ENCODE peak calls at places on chromosomes 6 and 20, in four cellular contexts. B, V, Y and E are unnamed samples.

GRCh38 chr6:154292855-154293519 is 63.6 kb downstream of the IPCEF1 start:
- DNase-seq in B (peak), V (no peak), Y (no peak), E (peak)

GRCh38 chr6:25652007-25652515 is at the start of gene SCGN:
- DNase-seq in B (peak), V (peak), Y (peak), E (peak)

GRCh38 chr6:53793318-53793975 is 1.4 kb upstream of the LRRC1 start:
- DNase-seq in V (peak), Y (no peak), B (peak), E (peak)

GRCh38 chr6:162264581-162264980 is 463.0 kb downstream of the PRKN start:
- DNase-seq in V (no peak), B (no peak), Y (no peak), E (no peak)

GRCh38 chr6:63897459-63897858 is 261.9 kb downstream of the PHF3 start:
- DNase-seq in Y (no peak), B (no peak), V (no peak), E (no peak)

GRCh38 chr6:38671885-38672467 is 31.0 kb downstream of the GLO1 start:
- DNase-seq in B (peak), Y (no peak), V (peak), E (peak)

GRCh38 chr6:106799008-106799952 is 169.9 kb downstream of the QRSL1 start:
- DNase-seq in V (peak), Y (no peak), B (no peak), E (no peak)

GRCh38 chr6:12458558-12458957 is 168.4 kb downstream of the EDN1 start:
- DNase-seq in V (no peak), B (no peak), Y (no peak), E (no peak)

DNA sequence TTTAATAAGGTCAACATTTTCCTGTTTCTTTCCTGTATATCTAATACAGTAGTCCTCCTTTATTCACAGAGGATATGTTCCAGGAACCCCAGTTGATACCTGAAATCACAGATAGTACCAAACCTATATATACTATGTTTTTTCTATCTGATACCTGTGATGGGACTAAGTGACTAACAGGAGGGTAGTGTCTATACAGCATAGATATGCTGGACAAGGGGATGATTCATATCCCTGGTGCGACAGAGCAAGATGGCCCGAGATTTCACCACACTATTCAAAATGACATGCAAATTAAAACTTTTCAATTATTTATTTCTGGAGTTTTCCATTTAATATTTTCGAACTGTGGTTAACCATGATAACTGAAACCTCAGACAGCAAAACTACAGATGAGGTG is 281.1 kb downstream of the LAMA2 start:
- DNase-seq in V (no peak), B (no peak), Y (no peak), E (no peak)
- TF ChIP-seq JUND in V (no peak), B (no peak), Y (no peak), E (no peak)

DNA sequence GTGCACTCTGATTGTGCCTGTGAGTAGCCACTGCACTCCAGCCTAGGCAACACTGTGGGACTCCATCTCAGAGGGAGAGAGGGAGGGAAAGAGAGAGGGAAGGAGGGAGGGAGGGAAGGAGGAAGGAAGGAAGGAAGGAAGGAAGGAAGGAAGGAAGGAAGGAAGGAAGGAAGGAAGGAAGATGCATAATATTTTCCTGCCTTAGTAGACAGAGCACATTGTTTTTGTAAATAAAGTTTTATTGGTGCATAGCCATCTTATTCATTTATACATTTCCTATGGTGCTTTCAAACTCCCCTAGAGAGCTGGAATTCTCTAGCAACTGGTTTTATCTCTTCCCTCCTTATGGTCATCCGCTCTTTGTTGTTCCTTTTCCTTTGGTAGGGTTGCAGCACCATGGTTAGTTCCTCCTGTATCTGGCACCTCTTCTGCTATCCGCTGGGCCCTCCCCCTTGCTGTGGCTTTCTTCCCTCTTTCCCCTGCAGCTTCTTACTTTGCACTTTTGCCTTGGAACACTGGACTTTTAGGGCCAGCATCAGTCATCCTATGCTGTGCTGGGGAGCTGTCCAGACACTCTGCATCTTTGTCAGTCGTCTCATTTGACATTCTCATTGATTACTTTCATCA is 20.2 kb downstream of the GPR6 start:
- DNase-seq in Y (no peak), B (no peak), V (no peak), E (peak)
- TF ChIP-seq JUND in Y (no peak), B (no peak), V (no peak), E (no peak)

DNA sequence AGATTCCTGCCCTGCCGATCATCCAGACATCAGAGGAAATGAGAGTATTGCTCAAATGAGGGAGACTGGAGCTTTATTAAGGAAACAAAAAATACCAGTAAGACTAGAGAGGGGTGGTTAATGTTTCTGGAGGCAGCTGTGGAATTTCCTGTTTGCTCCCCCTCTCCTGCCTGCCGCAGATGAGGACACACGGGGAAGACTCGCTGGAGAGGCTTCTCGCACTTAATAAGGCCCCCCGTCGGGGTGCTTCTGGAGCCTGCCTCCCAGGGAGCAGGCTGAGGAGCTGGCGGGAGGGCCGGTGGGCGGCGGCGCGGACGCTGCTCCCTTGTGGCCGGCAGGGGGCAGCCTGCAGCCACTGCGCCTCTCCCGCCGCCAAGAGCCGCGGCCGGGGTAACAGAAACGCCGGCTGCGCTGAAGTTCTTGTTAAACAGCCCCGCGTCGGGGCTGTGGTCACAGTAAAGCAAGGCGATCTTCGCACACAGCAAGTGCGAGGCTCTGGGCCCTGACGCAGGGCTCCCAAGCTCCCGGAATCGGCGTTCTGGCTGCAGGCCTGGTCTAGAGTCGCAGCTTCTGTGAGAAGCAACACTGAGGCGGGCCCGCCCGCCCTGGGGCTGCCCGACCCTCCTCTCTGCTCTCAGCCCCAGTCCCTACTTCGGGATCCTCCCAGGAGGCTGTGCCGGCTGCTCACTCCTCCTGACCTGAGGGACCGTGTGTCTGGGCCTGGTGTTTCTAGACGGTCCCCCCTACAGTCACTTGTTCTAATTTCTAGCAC is 17.4 kb downstream of the LEMD2 start:
- DNase-seq in V (no peak), B (peak), Y (peak), E (no peak)
- TF ChIP-seq JUND in V (no peak), B (no peak), Y (no peak), E (no peak)

GRCh38 chr20:4014031-4014474 is 1.3 kb downstream of the RNF24 start:
- DNase-seq in V (peak), B (peak), Y (no peak), E (peak)
- TF ChIP-seq JUND in V (no peak), B (no peak), Y (no peak), E (no peak)

GRCh38 chr6:141482773-141483172 is 650.0 kb upstream of the GJE1 start:
- DNase-seq in Y (no peak), V (no peak), B (no peak), E (no peak)
- TF ChIP-seq JUND in Y (no peak), V (no peak), B (no peak), E (no peak)